ENCODE peak calls at places on chromosomes 6 and 20, in ten cellular contexts. Z, A, H, B, Y, E, F, W, D and K are unnamed samples.

GRCh38 chr6:113432729-113433505 is 424.2 kb upstream of the MARCKS start:
- DNase-seq in Z (no peak), W (no peak), B (no peak), E (no peak), F (peak), Y (no peak), H (no peak), D (no peak), A (no peak), K (no peak)

GRCh38 chr6:74611220-74611619 is 594.6 kb downstream of the COL12A1 start:
- DNase-seq in F (no peak), E (no peak), H (no peak), D (no peak), B (no peak), Y (no peak), W (no peak), Z (no peak), A (no peak), K (no peak)

GRCh38 chr20:47785321-47785899 is at the start of gene SULF2:
- DNase-seq in B (peak), Y (no peak), W (no peak), A (no peak), E (peak), F (no peak), D (no peak), H (peak), Z (no peak), K (no peak)

GRCh38 chr20:39944861-39945260 is 744.2 kb downstream of the MAFB start:
- DNase-seq in Y (no peak), W (no peak), A (no peak), E (no peak), Z (no peak), D (no peak), H (no peak), F (no peak), B (no peak), K (no peak)

GRCh38 chr6:27871919-27872633 is 40.1 kb downstream of the OR2B2 start:
- DNase-seq in B (peak), Y (peak), W (peak), E (peak), H (peak), D (no peak), F (peak), A (no peak), Z (peak), K (no peak)

GRCh38 chr20:25290646-25291431 is 43.0 kb downstream of the PYGB start:
- DNase-seq in W (no peak), Y (no peak), E (no peak), A (no peak), B (no peak), H (peak), Z (no peak), F (no peak), D (no peak), K (no peak)

GRCh38 chr6:25026723-25027122 is 91.0 kb upstream of the RIPOR2 start:
- DNase-seq in H (no peak), Z (no peak), W (no peak), B (no peak), Y (no peak), A (no peak), F (no peak), D (no peak), E (peak), K (no peak)

GRCh38 chr6:84601366-84601765 is 163.0 kb downstream of the TBX18 start:
- DNase-seq in E (peak), A (no peak), W (no peak), B (no peak), Y (no peak), D (no peak), F (no peak), H (no peak), Z (no peak), K (no peak)

GRCh38 chr6:154962751-154963150 is 32.4 kb upstream of the TIAM2 start:
- DNase-seq in Z (no peak), E (no peak), D (no peak), H (no peak), W (peak), B (no peak), A (no peak), Y (no peak), F (peak), K (no peak)

GRCh38 chr6:20946037-20946436 is 411.8 kb downstream of the CDKAL1 start:
- DNase-seq in F (no peak), Z (no peak), E (peak), B (no peak), Y (no peak), H (no peak), D (no peak), A (no peak), W (no peak), K (no peak)

GRCh38 chr6:20943922-20944321 is 409.7 kb downstream of the CDKAL1 start:
- DNase-seq in Y (no peak), E (no peak), H (no peak), D (no peak), W (no peak), F (no peak), B (no peak), Z (no peak), A (no peak), K (no peak)

GRCh38 chr6:20948531-20948930 is 414.3 kb downstream of the CDKAL1 start:
- DNase-seq in H (no peak), D (no peak), B (no peak), A (no peak), F (no peak), W (no peak), E (no peak), Z (no peak), Y (no peak), K (no peak)

GRCh38 chr6:20946890-20947289 is 412.6 kb downstream of the CDKAL1 start:
- DNase-seq in H (no peak), A (no peak), F (no peak), Z (no peak), Y (no peak), B (no peak), W (no peak), D (no peak), E (no peak), K (no peak)

DNA sequence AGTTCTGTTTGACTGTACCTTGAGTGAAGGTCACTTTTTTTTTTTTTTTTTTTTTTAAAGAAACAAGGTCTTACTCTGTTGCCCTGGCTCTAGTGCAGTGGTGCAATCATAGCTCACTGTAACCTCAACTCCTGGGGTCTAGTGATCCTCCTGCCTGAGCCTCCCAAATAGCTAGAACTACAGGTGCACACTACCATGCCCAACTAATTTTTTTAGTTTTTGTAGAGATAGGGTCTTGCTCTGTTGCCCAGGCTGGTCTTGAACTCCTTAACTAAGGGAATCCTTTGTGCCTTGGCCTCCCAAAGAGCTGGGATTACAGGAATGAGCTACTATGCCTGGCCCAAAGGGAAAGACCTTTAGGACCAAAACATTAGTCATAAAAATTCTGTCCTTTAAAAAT is 413.7 kb downstream of the CDKAL1 start:
- DNase-seq in B (no peak), W (no peak), Y (no peak), F (no peak), D (no peak), A (no peak), Z (no peak), E (no peak), H (no peak), K (no peak)
- H3K27ac ChIP-seq in B (no peak), W (no peak), Y (no peak), F (no peak), D (no peak), A (no peak), Z (no peak), E (no peak), H (no peak), K (no peak)

DNA sequence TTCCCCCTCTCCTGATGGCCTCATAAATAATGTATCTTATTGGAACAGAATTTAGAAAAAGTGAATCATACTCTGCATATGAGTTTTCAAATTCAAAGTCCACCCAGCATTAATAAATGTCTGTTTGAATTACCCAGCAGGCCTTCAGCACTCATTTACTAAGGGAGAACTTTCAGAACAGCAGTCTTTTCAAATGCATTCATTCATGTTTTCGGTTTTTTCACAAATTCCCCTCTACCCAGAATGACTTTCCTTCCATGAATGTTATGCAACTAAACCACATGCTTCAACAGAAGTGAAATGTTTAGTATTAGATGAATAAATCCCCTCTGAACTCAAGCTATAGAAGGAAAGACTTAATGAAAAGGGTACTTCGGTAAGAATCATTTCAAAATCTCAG is 92.4 kb downstream of the RTN4IP1 start:
- DNase-seq in D (no peak), W (no peak), A (no peak), H (no peak), F (no peak), Z (no peak), E (no peak), Y (no peak), B (no peak), K (no peak)
- H3K4me3 ChIP-seq in D (no peak), W (no peak), A (no peak), H (no peak), F (no peak), Z (no peak), E (no peak), Y (no peak), B (no peak), K (no peak)

DNA sequence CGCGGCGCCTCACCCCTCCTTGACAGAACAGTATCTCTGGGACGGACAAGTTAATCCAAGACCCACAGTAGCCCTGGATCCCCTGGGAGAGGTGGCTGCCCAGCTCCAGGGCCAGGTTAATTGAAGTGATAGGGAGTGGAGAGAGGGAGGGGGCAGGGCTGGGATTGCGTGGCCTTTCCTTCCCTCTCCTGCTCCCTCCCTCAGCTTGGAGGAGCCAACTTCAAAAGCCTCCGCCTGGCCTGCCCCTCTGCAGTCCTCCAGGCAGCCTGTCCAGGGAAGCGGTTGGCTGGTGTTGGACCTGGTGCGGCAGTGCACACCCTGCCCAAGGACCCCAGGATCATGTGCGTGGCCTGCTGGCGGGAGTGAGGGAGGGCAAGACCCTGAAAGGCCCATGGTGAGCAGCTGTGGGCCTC is at the start of gene C20orf204:
- DNase-seq in Y (no peak), W (no peak), H (no peak), Z (no peak), A (no peak), D (no peak), B (no peak), F (no peak), E (peak), K (no peak)
- H3K27ac ChIP-seq in Y (peak), W (no peak), H (no peak), Z (peak), A (no peak), D (no peak), B (no peak), F (no peak), E (no peak), K (no peak)

DNA sequence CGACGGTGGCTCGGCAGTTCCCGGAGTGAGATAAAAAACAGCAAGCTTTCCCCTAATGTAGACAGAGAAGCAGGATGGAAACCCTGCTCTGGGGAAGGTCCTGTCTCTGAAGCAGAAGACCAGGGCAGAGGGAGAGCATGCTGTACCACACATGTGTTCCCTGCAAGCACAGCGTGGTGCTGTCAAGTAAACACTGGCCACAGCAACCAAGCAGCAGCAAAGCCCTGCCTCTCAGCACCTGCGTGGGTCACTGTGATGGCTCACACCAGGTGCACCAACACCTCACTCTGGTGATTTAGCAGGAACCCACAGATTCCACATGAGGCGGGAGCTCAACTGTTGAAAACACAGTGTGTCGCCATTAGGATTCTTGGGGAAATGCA is 65.2 kb upstream of the TXNDC5 start:
- DNase-seq in W (no peak), D (no peak), E (no peak), A (no peak), Y (no peak), H (no peak), B (no peak), Z (no peak), F (peak), K (no peak)
- H3K4me3 ChIP-seq in W (no peak), D (no peak), E (no peak), A (no peak), Y (no peak), H (no peak), B (no peak), Z (no peak), F (peak), K (peak)

GRCh38 chr20:13749811-13750210 is 34.9 kb downstream of the ESF1 start:
- DNase-seq in B (no peak), E (no peak), F (no peak), W (no peak), Z (no peak), D (no peak), Y (no peak), A (no peak), H (no peak), K (no peak)
- H3K27ac ChIP-seq in B (no peak), E (no peak), F (no peak), W (no peak), Z (no peak), D (no peak), Y (no peak), A (no peak), H (no peak), K (no peak)